ENCODE peak calls at places on chromosome 21, in five cellular contexts. M is right lobe of liver, C is ovary, I is transverse colon, A is H1. X is an unnamed sample.

GRCh38 chr21:28342229-28342810 is 650.4 kb downstream of the LTN1 start:
- DNase-seq in M (no peak), C (no peak), I (no peak), A (no peak), X (no peak)

GRCh38 chr21:29849735-29850176 is 90.0 kb downstream of the GRIK1 start:
- DNase-seq in M (peak; percentile 26), C (peak; percentile 36), I (peak; percentile 22), A (peak; percentile 33), X (peak; percentile 76)

GRCh38 chr21:29072873-29073221 is 601 bp downstream of the CCT8 start:
- DNase-seq in M (no peak), C (no peak), I (no peak), A (no peak), X (no peak)

GRCh38 chr21:44929799-44930542 is 9.3 kb upstream of the ITGB2 start:
- DNase-seq in M (no peak), C (no peak), I (no peak), A (no peak), X (no peak)

GRCh38 chr21:33949516-33950424 is 34.2 kb upstream of the ATP5PO start:
- DNase-seq in M (no peak), C (no peak), I (no peak), A (no peak), X (no peak)

GRCh38 chr21:44942566-44942965 is 2.7 kb downstream of the SLX9 start:
- DNase-seq in M (no peak), C (no peak), I (no peak), A (no peak), X (no peak)

GRCh38 chr21:29376556-29376955 is 77.8 kb downstream of the BACH1 start:
- DNase-seq in M (peak; percentile 41), C (peak; percentile 21), I (peak; percentile 42), A (peak; percentile 31), X (peak; percentile 70)

GRCh38 chr21:33578214-33578613 is 10.3 kb downstream of the DONSON start:
- DNase-seq in M (no peak), C (no peak), I (no peak), A (no peak), X (no peak)

GRCh38 chr21:26962516-26963305 is 4.2 kb downstream of the ADAMTS5 start:
- DNase-seq in M (no peak), C (no peak), I (no peak), A (no peak), X (no peak)
- TF ChIP-seq POLR2A in M (no peak), C (no peak), I (no peak), A (no peak), X (no peak)

DNA sequence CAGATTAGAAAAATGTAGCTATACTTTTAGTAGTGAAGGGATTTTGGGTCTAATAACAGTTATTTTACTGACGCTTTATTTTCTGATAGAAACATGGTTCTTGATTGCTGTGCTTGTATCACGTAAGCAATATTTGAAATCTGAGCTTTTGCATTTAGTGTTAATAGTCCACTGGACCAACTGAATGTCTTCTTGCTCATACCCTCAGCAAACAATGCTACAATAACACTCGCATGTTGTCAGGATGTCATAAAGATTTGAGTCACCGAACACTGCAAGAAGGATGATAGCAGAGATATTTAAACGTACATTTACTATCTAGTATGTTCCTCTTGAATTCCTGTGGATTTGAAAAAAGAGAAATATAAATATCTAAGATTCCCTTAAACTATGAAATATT is 7.5 kb downstream of the DYRK1A start:
- DNase-seq in M (no peak), C (no peak), I (no peak), A (no peak), X (no peak)
- H3K4me1 ChIP-seq in M (no peaks in the 10 kb centered on the region), C (peaks cover 22% of the 10 kb centered on the region), I (peaks cover 98% of the 10 kb centered on the region), A (no peaks in the 10 kb centered on the region), X (peaks cover 52% of the 10 kb centered on the region)

GRCh38 chr21:45996311-45997204 is 15.0 kb downstream of the COL6A1 start:
- DNase-seq in M (peak; percentile 15), C (peak; percentile 26), I (no peak), A (no peak), X (peak; percentile 11)
- TF ChIP-seq POLR2A in M (no peak), C (no peak), I (no peak), A (no peak), X (no peak)

GRCh38 chr21:34956416-34957316 is 92.4 kb downstream of the RUNX1 start:
- DNase-seq in M (no peak), C (no peak), I (no peak), A (no peak), X (no peak)

GRCh38 chr21:34958040-34958439 is 91.1 kb downstream of the RUNX1 start:
- DNase-seq in M (no peak), C (no peak), I (no peak), A (no peak), X (no peak)

GRCh38 chr21:34952701-34953100 is 96.4 kb downstream of the RUNX1 start:
- DNase-seq in M (no peak), C (no peak), I (no peak), A (no peak), X (no peak)

GRCh38 chr21:34950980-34951379 is 98.1 kb downstream of the RUNX1 start:
- DNase-seq in M (no peak), C (no peak), I (no peak), A (no peak), X (no peak)

DNA sequence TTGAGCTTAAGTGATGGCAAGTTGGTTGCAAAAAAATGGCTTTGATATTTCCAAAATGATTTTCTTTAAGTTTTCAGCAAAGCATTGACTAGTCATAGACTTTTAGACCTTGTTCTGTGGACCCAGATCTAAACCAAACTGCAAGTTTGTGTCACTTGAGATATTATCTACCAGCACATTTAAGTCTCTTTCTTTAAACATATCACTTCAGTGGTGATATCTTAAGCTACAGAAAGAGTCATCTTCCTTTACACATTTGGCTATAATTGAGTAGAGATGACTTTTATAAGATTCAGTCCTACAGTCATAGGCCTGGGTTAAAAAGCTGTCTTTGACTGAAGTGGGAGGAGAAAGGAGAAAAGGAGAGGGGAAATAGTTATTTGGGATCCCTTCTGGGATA is 95.2 kb downstream of the RUNX1 start:
- DNase-seq in M (no peak), C (no peak), I (no peak), A (no peak), X (no peak)
- H3K4me1 ChIP-seq in M (no peaks in the 10 kb centered on the region), C (no peaks in the 10 kb centered on the region), I (no peaks in the 10 kb centered on the region), A (no peaks in the 10 kb centered on the region), X (no peaks in the 10 kb centered on the region)

DNA sequence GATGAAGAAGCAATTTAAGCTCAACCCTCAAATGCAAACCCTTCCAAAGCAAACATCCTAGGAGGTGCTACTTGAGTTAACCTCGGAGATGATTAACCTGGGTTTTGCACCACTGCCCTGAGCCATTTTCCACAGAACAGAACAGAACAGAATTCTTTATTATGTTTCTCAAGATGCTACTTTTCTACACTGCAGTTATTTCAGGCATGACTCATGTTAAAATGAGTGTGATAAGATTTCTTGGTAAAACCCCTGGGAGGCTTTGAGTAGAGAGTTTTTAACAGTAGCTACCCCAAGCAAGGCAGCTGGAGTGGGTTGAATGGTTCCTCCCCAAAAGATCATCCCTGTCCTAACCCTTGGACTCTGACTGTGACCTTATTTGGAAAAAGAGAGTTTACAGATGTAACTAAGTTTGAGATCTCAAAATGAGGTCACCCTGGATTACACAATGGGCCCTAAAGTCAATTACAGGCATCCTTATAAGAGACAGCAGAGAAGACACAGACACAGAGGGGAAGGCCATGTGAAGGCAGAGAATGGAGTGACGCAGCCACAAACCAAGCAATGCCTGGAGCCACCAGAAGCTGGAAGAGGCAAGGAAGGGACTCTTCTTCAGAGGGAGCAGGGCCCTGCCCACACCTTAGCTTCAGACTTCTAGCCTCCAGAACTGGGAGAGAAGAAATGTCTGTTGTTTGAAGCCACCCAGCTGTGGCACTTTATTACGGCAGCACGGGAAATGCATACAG is 153.4 kb downstream of the ETS2 start:
- DNase-seq in M (peak; percentile 42), C (peak; percentile 38), I (peak; percentile 51), A (no peak), X (peak; percentile 32)
- TF ChIP-seq POLR2A in M (peak; percentile 77), C (no peak), I (peak; percentile 48), A (no peak), X (no peak)

GRCh38 chr21:36209626-36210171 is 53.1 kb downstream of the DOP1B start:
- DNase-seq in M (peak; percentile 33), C (no peak), I (peak; percentile 67), A (no peak), X (peak; percentile 31)

GRCh38 chr21:36210779-36211659 is 54.4 kb downstream of the DOP1B start:
- DNase-seq in M (no peak), C (no peak), I (no peak), A (no peak), X (no peak)

GRCh38 chr21:36205962-36206361 is 49.3 kb downstream of the DOP1B start:
- DNase-seq in M (no peak), C (no peak), I (no peak), A (no peak), X (no peak)

GRCh38 chr21:36207577-36208320 is 51.1 kb downstream of the DOP1B start:
- DNase-seq in M (no peak), C (no peak), I (no peak), A (no peak), X (no peak)

GRCh38 chr21:36208326-36209013 is 51.8 kb downstream of the DOP1B start:
- DNase-seq in M (no peak), C (no peak), I (no peak), A (no peak), X (no peak)
- H3K4me1 ChIP-seq in M (no peaks in the 10 kb centered on the region), C (no peaks in the 10 kb centered on the region), I (peaks cover under 1% of the 10 kb centered on the region), A (no peaks in the 10 kb centered on the region), X (no peaks in the 10 kb centered on the region)

GRCh38 chr21:32569261-32570230 is 15.8 kb downstream of the TCP10L start:
- DNase-seq in M (peak; percentile 76), C (peak; percentile 85), I (peak; percentile 83), A (peak; percentile 50), X (peak; percentile 91)
- TF ChIP-seq POLR2A in M (no peak), C (no peak), I (peak; percentile 24), A (peak; percentile 31), X (no peak)

GRCh38 chr21:42122808-42123207 is 51.7 kb downstream of the UMODL1 start:
- DNase-seq in M (no peak), C (no peak), I (no peak), A (no peak), X (no peak)

GRCh38 chr21:42120056-42120903 is 49.2 kb downstream of the UMODL1 start:
- DNase-seq in M (no peak), C (no peak), I (peak; percentile 47), A (no peak), X (no peak)

GRCh38 chr21:42121792-42122191 is 50.7 kb downstream of the UMODL1 start:
- DNase-seq in M (no peak), C (no peak), I (peak; percentile 57), A (no peak), X (no peak)

GRCh38 chr21:42122398-42122797 is 51.3 kb downstream of the UMODL1 start:
- DNase-seq in M (no peak), C (no peak), I (no peak), A (no peak), X (no peak)

DNA sequence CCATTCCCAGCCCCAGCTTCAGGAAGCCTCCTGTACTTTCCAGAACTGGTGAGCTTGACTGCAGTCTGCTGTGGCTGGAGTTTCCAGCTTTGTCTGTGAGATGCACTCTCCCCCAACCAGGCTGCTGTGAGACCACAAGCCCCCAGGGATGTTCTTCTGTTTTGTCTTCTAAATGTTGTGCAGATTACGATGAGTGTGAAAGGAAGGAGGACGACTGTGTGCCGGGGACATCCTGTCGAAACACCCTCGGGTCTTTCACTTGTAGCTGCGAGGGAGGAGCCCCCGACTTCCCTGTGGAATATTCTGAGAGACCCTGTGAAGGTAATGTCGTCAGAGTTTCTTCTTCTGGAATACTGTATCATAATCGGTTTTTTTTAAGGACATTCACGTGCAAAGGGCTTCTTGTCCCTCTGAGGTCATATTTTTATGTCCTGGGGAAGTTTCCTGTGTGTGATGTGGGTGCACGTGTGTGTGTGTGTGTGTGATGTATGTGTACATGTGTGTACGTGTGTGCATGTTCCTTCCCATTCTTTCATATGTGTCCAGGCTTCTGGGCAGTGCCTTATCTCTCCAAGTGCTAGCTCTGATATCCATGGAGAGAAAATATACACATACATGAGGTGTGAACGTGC is 49.9 kb downstream of the UMODL1 start:
- DNase-seq in M (no peak), C (no peak), I (no peak), A (no peak), X (no peak)
- H3K4me1 ChIP-seq in M (no peaks in the 10 kb centered on the region), C (no peaks in the 10 kb centered on the region), I (peaks cover 9% of the 10 kb centered on the region), A (no peaks in the 10 kb centered on the region), X (no peaks in the 10 kb centered on the region)

X was measured in testis.